ENCODE peak calls at places on chromosomes 12 and 14, in eight cellular contexts. E is GOT3, M is fibroblast of the aortic adventitia, U is cardiac fibroblast, N is putamen, D is K562, F is PC-9, W is HEK293T. H is an unnamed sample.

GRCh38 chr14:65469903-65470302 is 57.4 kb downstream of the FUT8 start:
- DNase-seq in E (no peak), M (no peak), U (no peak), N (no peak), D (no peak), F (no peak), W (no peak), H (no peak)

GRCh38 chr12:7403466-7403865 is 40.5 kb downstream of the CD163L1 start:
- DNase-seq in E (no peak), M (no peak), U (peak; percentile 5), N (no peak), D (peak; percentile 2), F (no peak), W (no peak), H (no peak)

GRCh38 chr12:126895946-126896520 is 1370.9 kb upstream of the TMEM132C start:
- DNase-seq in E (no peak), M (peak; percentile 5), U (peak; percentile 12), N (no peak), D (no peak), F (no peak), W (no peak), H (peak; percentile 2)

GRCh38 chr14:60195179-60195810 is 30.1 kb upstream of the DHRS7 start:
- DNase-seq in E (no peak), M (peak; percentile 4), U (no peak), N (no peak), D (peak; percentile 16), F (no peak), W (no peak), H (no peak)

GRCh38 chr12:80313184-80313583 is 130.9 kb upstream of the PTPRQ start:
- DNase-seq in E (no peak), M (peak; percentile 35), U (peak; percentile 28), N (no peak), D (no peak), F (no peak), W (no peak), H (no peak)

GRCh38 chr12:79441534-79441933 is 249.2 kb downstream of the PAWR start:
- DNase-seq in E (no peak), M (no peak), U (peak; percentile 18), N (no peak), D (no peak), F (no peak), W (no peak), H (no peak)

GRCh38 chr12:128073937-128074336 is 193.0 kb upstream of the TMEM132C start:
- DNase-seq in E (no peak), M (no peak), U (no peak), N (no peak), D (no peak), F (no peak), W (no peak), H (no peak)

GRCh38 chr12:130286041-130286440 is 51.6 kb upstream of the PIWIL1 start:
- DNase-seq in E (no peak), M (no peak), U (no peak), N (no peak), D (peak; percentile 24), F (no peak), W (peak; percentile 53), H (no peak)

GRCh38 chr12:52285172-52285745 is 6.1 kb downstream of the KRT81 start:
- DNase-seq in E (no peak), M (peak; percentile 51), U (peak; percentile 66), N (no peak), D (no peak), F (no peak), W (no peak), H (peak; percentile 49)